ENCODE peak calls at places on chromosomes 4 and X, in eight cellular contexts. R, Z, K, M, X, I, E and P are unnamed samples.

GRCh38 chr4:125389713-125390112 is 75.0 kb downstream of the FAT4 start:
- DNase-seq in R (peak), Z (no peak), K (no peak), M (peak), X (no peak), I (no peak), E (no peak), P (peak)

GRCh38 chr4:40040908-40041307 is 15.7 kb upstream of the N4BP2 start:
- DNase-seq in R (no peak), Z (no peak), K (no peak), M (no peak), X (no peak), I (no peak), E (no peak), P (no peak)

GRCh38 chr4:91128519-91128918 is 1001.3 kb downstream of the CCSER1 start:
- DNase-seq in R (no peak), Z (no peak), K (no peak), M (no peak), X (no peak), I (no peak), E (no peak), P (no peak)

GRCh38 chrX:11364835-11365234 is 71.6 kb downstream of the AMELX start:
- DNase-seq in R (no peak), Z (no peak), K (no peak), M (no peak), X (no peak), I (no peak), E (no peak), P (no peak)

GRCh38 chr4:106650701-106651100 is 282.1 kb upstream of the GIMD1 start:
- DNase-seq in R (no peak), Z (no peak), K (no peak), M (no peak), X (no peak), I (no peak), E (no peak), P (no peak)

GRCh38 chr4:57607616-57608150 is 497.5 kb upstream of the IGFBP7 start:
- DNase-seq in R (no peak), Z (no peak), K (no peak), M (no peak), X (no peak), I (no peak), E (no peak), P (no peak)

GRCh38 chrX:102720237-102721168 is at the start of gene GPRASP3:
- DNase-seq in R (peak), Z (peak), K (peak), M (peak), X (peak), I (no peak), E (peak), P (peak)

GRCh38 chr4:95409750-95410149 is 139.0 kb downstream of the UNC5C start:
- DNase-seq in R (no peak), Z (no peak), K (no peak), M (no peak), X (no peak), I (no peak), E (peak), P (no peak)

GRCh38 chrX:34521563-34521962 is 135.5 kb downstream of the TMEM47 start:
- DNase-seq in R (no peak), Z (no peak), K (no peak), M (peak), X (no peak), I (no peak), E (no peak), P (peak)

GRCh38 chr4:7226464-7226863 is 34.1 kb downstream of the SORCS2 start:
- DNase-seq in R (no peak), Z (no peak), K (no peak), M (no peak), X (no peak), I (no peak), E (no peak), P (no peak)

GRCh38 chrX:38482183-38482582 is 79.2 kb upstream of the TSPAN7 start:
- DNase-seq in R (no peak), Z (no peak), K (no peak), M (no peak), X (no peak), I (no peak), E (no peak), P (no peak)

GRCh38 chr4:151429957-151430548 is 21.1 kb downstream of the FHIP1A start:
- DNase-seq in R (no peak), Z (no peak), K (no peak), M (no peak), X (no peak), I (no peak), E (no peak), P (no peak)

GRCh38 chr4:108466936-108467902 is 153.2 kb upstream of the RPL34 start:
- DNase-seq in R (peak), Z (no peak), K (no peak), M (peak), X (no peak), I (no peak), E (no peak), P (no peak)

GRCh38 chrX:1444896-1445480 is 7.7 kb downstream of the ASMTL start:
- DNase-seq in R (no peak), Z (no peak), K (no peak), M (no peak), X (no peak), I (no peak), E (no peak), P (peak)

GRCh38 chr4:126213996-126214395 is 899.2 kb downstream of the FAT4 start:
- DNase-seq in R (no peak), Z (no peak), K (no peak), M (peak), X (no peak), I (no peak), E (no peak), P (no peak)

GRCh38 chr4:107120661-107121060 is 84.5 kb upstream of the DKK2 start:
- DNase-seq in R (no peak), Z (no peak), K (no peak), M (no peak), X (no peak), I (no peak), E (no peak), P (peak)

GRCh38 chrX:19888419-19888879 is 1.0 kb upstream of the SH3KBP1 start:
- DNase-seq in R (peak), Z (no peak), K (no peak), M (peak), X (peak), I (peak), E (peak), P (peak)

GRCh38 chrX:24475480-24475879 is 10.4 kb downstream of the PDK3 start:
- DNase-seq in R (no peak), Z (no peak), K (no peak), M (no peak), X (no peak), I (no peak), E (no peak), P (no peak)

GRCh38 chrX:47176101-47176740 is 17.4 kb upstream of the UBA1 start:
- DNase-seq in R (no peak), Z (no peak), K (no peak), M (no peak), X (no peak), I (no peak), E (no peak), P (no peak)

GRCh38 chr4:114173968-114174367 is 194.5 kb upstream of the ARSJ start:
- DNase-seq in R (no peak), Z (no peak), K (no peak), M (no peak), X (no peak), I (no peak), E (no peak), P (no peak)

GRCh38 chrX:15675490-15675921 is 10.9 kb upstream of the CLTRN start:
- DNase-seq in R (peak), Z (peak), K (peak), M (peak), X (peak), I (peak), E (peak), P (peak)

GRCh38 chrX:71909956-71910355 is 689 bp upstream of the NHSL2 start:
- DNase-seq in R (peak), Z (peak), K (no peak), M (no peak), X (no peak), I (no peak), E (no peak), P (peak)

GRCh38 chrX:123648028-123648810 is 84.6 kb downstream of the THOC2 start:
- DNase-seq in R (peak), Z (no peak), K (no peak), M (peak), X (peak), I (no peak), E (no peak), P (peak)

GRCh38 chr4:184344435-184344834 is 126.8 kb upstream of the ENPP6 start:
- DNase-seq in R (no peak), Z (no peak), K (no peak), M (no peak), X (no peak), I (no peak), E (no peak), P (no peak)

GRCh38 chrX:11944486-11944885 is 186.4 kb downstream of the MSL3 start:
- DNase-seq in R (no peak), Z (no peak), K (no peak), M (peak), X (no peak), I (peak), E (peak), P (peak)

GRCh38 chr4:31755751-31756150 is 1035.6 kb downstream of the PCDH7 start:
- DNase-seq in R (no peak), Z (no peak), K (no peak), M (no peak), X (no peak), I (no peak), E (no peak), P (no peak)

GRCh38 chrX:28223991-28224390 is 242.7 kb upstream of the DCAF8L1 start:
- DNase-seq in R (no peak), Z (no peak), K (no peak), M (no peak), X (no peak), I (no peak), E (no peak), P (no peak)

GRCh38 chr4:173736840-173737239 is 206.8 kb upstream of the HAND2 start:
- DNase-seq in R (peak), Z (no peak), K (no peak), M (no peak), X (no peak), I (no peak), E (no peak), P (no peak)

GRCh38 chr4:184649971-184650855 is 675 bp downstream of the PRIMPOL start:
- DNase-seq in R (peak), Z (no peak), K (no peak), M (no peak), X (no peak), I (peak), E (no peak), P (no peak)

GRCh38 chr4:184792334-184792733 is 33.4 kb downstream of the ACSL1 start:
- DNase-seq in R (no peak), Z (no peak), K (no peak), M (peak), X (no peak), I (no peak), E (no peak), P (no peak)

GRCh38 chrX:152960115-152960514 is 33.8 kb downstream of the PNMA5 start:
- DNase-seq in R (no peak), Z (no peak), K (no peak), M (no peak), X (no peak), I (no peak), E (no peak), P (no peak)

GRCh38 chr4:1166509-1167243 is 5.7 kb downstream of the SPON2 start:
- DNase-seq in R (no peak), Z (no peak), K (no peak), M (no peak), X (no peak), I (no peak), E (no peak), P (no peak)